ENCODE peak calls at places on chromosomes 6 and 20, in ten cellular contexts. B is left ventricle myocardium inferior, Z is transverse colon, M is suprapubic skin, W is upper lobe of left lung, R is cardiac muscle cell, T is SJCRH30, I is iPS DF 6.9, V is left lung, X is adrenal gland. Q is an unnamed sample.
A peak's percentile ranks its signal among the peaks of the same experiment; 100 is the strongest.

GRCh38 chr6:74870403-74870802 is 335.4 kb downstream of the COL12A1 start:
- DNase-seq in V (no peak), W (no peak), T (no peak), I (peak; percentile 4), X (no peak), Z (peak; percentile 23), M (no peak), R (no peak), B (no peak), Q (no peak)

GRCh38 chr6:125989631-125990030 is 3.3 kb downstream of the TRMT11 start:
- DNase-seq in M (no peak), V (no peak), Z (no peak), W (no peak), X (no peak), B (no peak), I (no peak), T (no peak), R (no peak), Q (no peak)

GRCh38 chr6:99882151-99882702 is 111.8 kb downstream of the MCHR2 start:
- DNase-seq in V (no peak), R (no peak), I (no peak), M (no peak), W (no peak), B (no peak), Z (no peak), X (no peak), T (no peak), Q (no peak)

GRCh38 chr6:36954262-36954931 is at the start of gene PI16:
- DNase-seq in X (no peak), V (no peak), B (no peak), M (peak; percentile 55), W (no peak), Z (no peak), T (no peak), I (no peak), R (no peak), Q (peak; percentile 51)

GRCh38 chr20:41697861-41698559 is 79.8 kb upstream of the CHD6 start:
- DNase-seq in R (peak; percentile 57), M (no peak), B (no peak), I (no peak), T (peak; percentile 27), Z (no peak), V (no peak), X (peak; percentile 37), W (no peak), Q (no peak)

GRCh38 chr6:14676084-14676483 is 558.5 kb downstream of the CD83 start:
- DNase-seq in W (no peak), X (no peak), R (peak; percentile 23), T (no peak), M (no peak), B (no peak), V (no peak), Z (no peak), I (no peak), Q (no peak)

GRCh38 chr6:106056060-106056737 is 29.9 kb upstream of the PRDM1 start:
- DNase-seq in W (no peak), Z (no peak), I (no peak), X (no peak), M (no peak), T (no peak), B (no peak), R (no peak), V (no peak), Q (no peak)

GRCh38 chr6:38489951-38490350 is 149.8 kb downstream of the BTBD9 start:
- DNase-seq in B (no peak), M (no peak), V (no peak), R (peak; percentile 32), I (no peak), X (no peak), T (peak; percentile 13), Z (no peak), W (no peak), Q (no peak)

GRCh38 chr6:53347250-53347920 is 1.4 kb downstream of the ELOVL5 start:
- DNase-seq in I (no peak), T (no peak), R (peak; percentile 48), V (no peak), W (no peak), Z (no peak), M (no peak), B (no peak), X (no peak), Q (no peak)

GRCh38 chr20:2696646-2697045 is 4.1 kb downstream of the EBF4 start:
- DNase-seq in W (peak; percentile 8), X (peak; percentile 10), Z (no peak), R (no peak), M (peak; percentile 47), T (no peak), V (no peak), I (no peak), B (no peak), Q (peak; percentile 58)
- H3K4me1 ChIP-seq in W (peaks cover 15% of the 10 kb centered on the region), X (no peaks in the 10 kb centered on the region), Z (no peaks in the 10 kb centered on the region), R (no peaks in the 10 kb centered on the region), M (peaks cover 14% of the 10 kb centered on the region), T (peaks cover 29% of the 10 kb centered on the region), V (peaks cover 15% of the 10 kb centered on the region), I (peaks cover 6% of the 10 kb centered on the region), B (peaks cover 16% of the 10 kb centered on the region), Q (peaks cover 16% of the 10 kb centered on the region)

GRCh38 chr6:10694302-10695085 is at the start of the genes C6orf52 and PAK1IP1:
- DNase-seq in I (peak; percentile 71), T (peak; percentile 85), W (peak; percentile 91), R (peak; percentile 95), Z (peak; percentile 95), V (peak; percentile 95), M (peak; percentile 97), B (peak; percentile 92), X (peak; percentile 94), Q (peak; percentile 98)

GRCh38 chr6:10695086-10695657 is 400 bp downstream of the PAK1IP1 start:
- DNase-seq in X (no peak), R (no peak), V (no peak), I (no peak), W (no peak), B (no peak), Z (no peak), T (no peak), M (no peak), Q (no peak)

GRCh38 chr6:10692965-10693538 is 1.4 kb downstream of the C6orf52 start:
- DNase-seq in R (no peak), T (no peak), W (no peak), Z (no peak), M (no peak), V (no peak), B (no peak), X (no peak), I (no peak), Q (no peak)

GRCh38 chr6:10690651-10691445 is 3.6 kb downstream of the C6orf52 start:
- DNase-seq in W (no peak), V (no peak), Z (no peak), M (no peak), X (no peak), T (no peak), B (no peak), R (peak; percentile 14), I (no peak), Q (no peak)

GRCh38 chr6:10696655-10697054 is 1.9 kb downstream of the PAK1IP1 start:
- DNase-seq in M (no peak), T (no peak), I (no peak), V (no peak), Z (no peak), B (no peak), R (no peak), W (no peak), X (no peak), Q (no peak)
- H3K4me3 ChIP-seq in M (no peak overlapping the region), T (no peak overlapping the region), I (no peak overlapping the region), V (no peak overlapping the region), Z (no peak overlapping the region), B (no peak overlapping the region), R (no peak overlapping the region), W (no peak overlapping the region), X (no peak overlapping the region), Q (no peak overlapping the region)

GRCh38 chr6:113586966-113587699 is 270.0 kb upstream of the MARCKS start:
- DNase-seq in I (no peak), B (no peak), M (no peak), T (no peak), V (no peak), X (no peak), R (no peak), Z (no peak), W (no peak), Q (no peak)

GRCh38 chr6:113591896-113592827 is 265.0 kb upstream of the MARCKS start:
- DNase-seq in B (no peak), I (no peak), T (peak; percentile 19), X (peak; percentile 23), V (no peak), W (no peak), M (no peak), R (peak; percentile 65), Z (peak; percentile 49), Q (no peak)

GRCh38 chr6:113585246-113585645 is 271.9 kb upstream of the MARCKS start:
- DNase-seq in R (peak; percentile 48), V (no peak), X (no peak), T (no peak), B (no peak), W (no peak), M (no peak), Z (no peak), I (no peak), Q (no peak)

GRCh38 chr6:113586413-113586812 is 270.7 kb upstream of the MARCKS start:
- DNase-seq in M (no peak), T (no peak), R (peak; percentile 33), I (no peak), B (no peak), W (no peak), V (no peak), Z (no peak), X (no peak), Q (no peak)

DNA sequence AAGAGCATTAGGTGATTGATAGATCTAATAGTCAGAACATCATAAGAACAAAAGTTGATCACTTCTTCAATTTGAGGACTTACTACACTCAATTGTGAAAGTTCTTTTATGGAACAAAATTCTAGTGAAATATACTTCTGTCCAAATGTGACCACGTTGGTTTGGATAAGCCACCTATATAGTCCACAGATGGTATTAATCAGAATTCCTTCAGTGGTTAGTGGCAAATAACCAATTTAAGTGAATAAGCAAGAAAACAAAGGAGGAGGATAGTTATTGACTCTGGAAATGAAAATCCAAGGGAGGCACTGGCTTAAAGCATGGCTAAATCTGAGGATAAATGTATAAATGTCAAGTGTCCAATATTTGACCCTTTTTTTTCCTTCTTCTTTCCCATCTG is 268.5 kb upstream of the MARCKS start:
- DNase-seq in X (no peak), I (no peak), B (no peak), V (no peak), R (no peak), T (no peak), M (no peak), W (no peak), Z (no peak), Q (no peak)
- H3K4me1 ChIP-seq in X (no peaks in the 10 kb centered on the region), I (peaks cover 4% of the 10 kb centered on the region), B (peaks cover 8% of the 10 kb centered on the region), V (no peaks in the 10 kb centered on the region), R (peaks cover 33% of the 10 kb centered on the region), T (peaks cover 4% of the 10 kb centered on the region), M (peaks cover 5% of the 10 kb centered on the region), W (no peaks in the 10 kb centered on the region), Z (peaks cover 10% of the 10 kb centered on the region), Q (peaks cover 10% of the 10 kb centered on the region)

GRCh38 chr6:69801711-69802110 is 4.9 kb upstream of the LMBRD1 start:
- DNase-seq in W (no peak), I (no peak), R (no peak), B (no peak), T (no peak), M (no peak), X (no peak), Z (no peak), V (no peak), Q (no peak)
- H3K4me3 ChIP-seq in W (no peak overlapping the region), I (no peak overlapping the region), R (no peak overlapping the region), B (no peak overlapping the region), T (no peak overlapping the region), M (no peak overlapping the region), X (no peak overlapping the region), Z (no peak overlapping the region), V (no peak overlapping the region), Q (no peak overlapping the region)

GRCh38 chr20:51496964-51497363 is 45.6 kb downstream of the NFATC2 start:
- DNase-seq in B (no peak), T (no peak), V (no peak), X (no peak), M (peak; percentile 29), R (no peak), W (no peak), I (no peak), Z (no peak), Q (no peak)
- H3K4me1 ChIP-seq in B (peaks cover 51% of the 10 kb centered on the region), T (no peaks in the 10 kb centered on the region), V (peaks cover 60% of the 10 kb centered on the region), X (peaks cover 4% of the 10 kb centered on the region), M (peaks cover 47% of the 10 kb centered on the region), R (peaks cover 18% of the 10 kb centered on the region), W (peaks cover 28% of the 10 kb centered on the region), I (peaks cover under 1% of the 10 kb centered on the region), Z (no peaks in the 10 kb centered on the region), Q (peaks cover 95% of the 10 kb centered on the region)

Q was measured in spleen.